ENCODE peak calls at places on chromosome 10, in ten cellular contexts. R, J, O, L, K, M, Q, T, U and V are unnamed samples.

GRCh38 chr10:12631787-12632562 is 282.6 kb downstream of the CAMK1D start:
- DNase-seq in R (no peak), J (no peak), O (no peak), L (no peak), K (no peak), M (no peak), Q (no peak), T (no peak), U (no peak), V (no peak)

GRCh38 chr10:122507661-122508060 is 46.3 kb downstream of the HTRA1 start:
- DNase-seq in R (no peak), J (no peak), O (no peak), L (no peak), K (no peak), M (no peak), Q (peak), T (no peak), U (no peak), V (peak)

GRCh38 chr10:5639066-5639465 is 27.3 kb downstream of the ASB13 start:
- DNase-seq in R (no peak), J (no peak), O (no peak), L (no peak), K (no peak), M (no peak), Q (no peak), T (no peak), U (no peak), V (no peak)

GRCh38 chr10:13880760-13881159 is 294.0 kb downstream of the PRPF18 start:
- DNase-seq in R (no peak), J (no peak), O (no peak), L (no peak), K (no peak), M (no peak), Q (no peak), T (no peak), U (no peak), V (no peak)

GRCh38 chr10:103584216-103585010 is 90.9 kb downstream of the NEURL1 start:
- DNase-seq in R (no peak), J (no peak), O (peak), L (no peak), K (no peak), M (no peak), Q (peak), T (no peak), U (peak), V (no peak)

GRCh38 chr10:124048371-124049290 is 44.8 kb downstream of the CHST15 start:
- DNase-seq in R (no peak), J (peak), O (no peak), L (no peak), K (no peak), M (no peak), Q (no peak), T (peak), U (no peak), V (peak)

GRCh38 chr10:105138287-105138854 is 497.3 kb downstream of the SORCS3 start:
- DNase-seq in R (no peak), J (no peak), O (peak), L (no peak), K (peak), M (no peak), Q (no peak), T (no peak), U (no peak), V (no peak)

GRCh38 chr10:69567920-69568319 is 5.3 kb downstream of the NEUROG3 start:
- DNase-seq in R (peak), J (peak), O (peak), L (peak), K (peak), M (no peak), Q (peak), T (peak), U (peak), V (peak)

GRCh38 chr10:73553316-73553715 is 37.8 kb downstream of the USP54 start:
- DNase-seq in R (no peak), J (no peak), O (no peak), L (no peak), K (peak), M (no peak), Q (no peak), T (no peak), U (no peak), V (no peak)

GRCh38 chr10:49694466-49694865 is 15.0 kb downstream of the C10orf53 start:
- DNase-seq in R (no peak), J (no peak), O (no peak), L (no peak), K (no peak), M (no peak), Q (no peak), T (no peak), U (no peak), V (no peak)

GRCh38 chr10:26675873-26676257 is 21.6 kb upstream of the PDSS1 start:
- DNase-seq in R (no peak), J (no peak), O (no peak), L (peak), K (no peak), M (no peak), Q (no peak), T (no peak), U (no peak), V (no peak)

GRCh38 chr10:9274206-9274755 is 1219.8 kb downstream of the GATA3 start:
- DNase-seq in R (no peak), J (no peak), O (no peak), L (no peak), K (no peak), M (no peak), Q (no peak), T (no peak), U (no peak), V (no peak)

GRCh38 chr10:59901481-59901880 is 4.9 kb downstream of the CCDC6 start:
- DNase-seq in R (no peak), J (no peak), O (no peak), L (no peak), K (no peak), M (no peak), Q (peak), T (peak), U (no peak), V (no peak)

GRCh38 chr10:30784896-30785605 is 155.5 kb upstream of the LYZL2 start:
- DNase-seq in R (peak), J (peak), O (peak), L (peak), K (peak), M (no peak), Q (peak), T (peak), U (peak), V (peak)

GRCh38 chr10:80927419-80928078 is 389.8 kb downstream of the SH2D4B start:
- DNase-seq in R (peak), J (no peak), O (no peak), L (no peak), K (no peak), M (no peak), Q (no peak), T (no peak), U (no peak), V (no peak)

GRCh38 chr10:48653944-48654698 is 30.6 kb upstream of the WDFY4 start:
- DNase-seq in R (no peak), J (no peak), O (no peak), L (no peak), K (no peak), M (no peak), Q (no peak), T (no peak), U (no peak), V (no peak)

GRCh38 chr10:14481752-14482151 is 151.0 kb upstream of the FRMD4A start:
- DNase-seq in R (no peak), J (peak), O (peak), L (no peak), K (no peak), M (no peak), Q (peak), T (peak), U (no peak), V (no peak)

GRCh38 chr10:52400564-52400963 is 86.5 kb downstream of the DKK1 start:
- DNase-seq in R (no peak), J (peak), O (no peak), L (no peak), K (no peak), M (no peak), Q (peak), T (peak), U (no peak), V (peak)

GRCh38 chr10:70296406-70296899 is 12.6 kb upstream of the NPFFR1 start:
- DNase-seq in R (no peak), J (peak), O (peak), L (no peak), K (peak), M (peak), Q (peak), T (peak), U (peak), V (peak)

GRCh38 chr10:51144161-51144781 is 70.0 kb downstream of the PRKG1 start:
- DNase-seq in R (no peak), J (no peak), O (no peak), L (no peak), K (no peak), M (no peak), Q (no peak), T (no peak), U (no peak), V (no peak)

GRCh38 chr10:60450291-60450690 is 60.6 kb upstream of the ANK3 start:
- DNase-seq in R (no peak), J (no peak), O (no peak), L (no peak), K (no peak), M (no peak), Q (peak), T (no peak), U (no peak), V (no peak)

GRCh38 chr10:29618341-29619171 is 16.2 kb downstream of the SVIL start:
- DNase-seq in R (no peak), J (no peak), O (no peak), L (peak), K (peak), M (no peak), Q (peak), T (peak), U (peak), V (peak)

GRCh38 chr10:3869036-3869435 is 84.0 kb upstream of the KLF6 start:
- DNase-seq in R (no peak), J (no peak), O (no peak), L (no peak), K (no peak), M (no peak), Q (no peak), T (no peak), U (no peak), V (no peak)

GRCh38 chr10:114336823-114337509 is 67.3 kb downstream of the AFAP1L2 start:
- DNase-seq in R (no peak), J (no peak), O (no peak), L (no peak), K (no peak), M (no peak), Q (no peak), T (no peak), U (no peak), V (no peak)

GRCh38 chr10:43199088-43199683 is 60.9 kb downstream of the CSGALNACT2 start:
- DNase-seq in R (no peak), J (no peak), O (no peak), L (no peak), K (no peak), M (no peak), Q (no peak), T (no peak), U (no peak), V (no peak)

GRCh38 chr10:86635402-86635801 is 18.9 kb upstream of the OPN4 start:
- DNase-seq in R (no peak), J (peak), O (no peak), L (no peak), K (no peak), M (no peak), Q (peak), T (peak), U (no peak), V (peak)

GRCh38 chr10:32744321-32744720 is 213.7 kb downstream of the ITGB1 start:
- DNase-seq in R (no peak), J (no peak), O (no peak), L (no peak), K (no peak), M (no peak), Q (no peak), T (no peak), U (no peak), V (no peak)

GRCh38 chr10:31479752-31480151 is 160.7 kb downstream of the ZEB1 start:
- DNase-seq in R (no peak), J (no peak), O (no peak), L (peak), K (no peak), M (no peak), Q (peak), T (no peak), U (no peak), V (no peak)

GRCh38 chr10:114631090-114631677 is 26.9 kb downstream of the ABLIM1 start:
- DNase-seq in R (no peak), J (no peak), O (no peak), L (no peak), K (no peak), M (no peak), Q (no peak), T (no peak), U (no peak), V (no peak)

GRCh38 chr10:32337343-32337742 is 9.6 kb downstream of the EPC1 start:
- DNase-seq in R (peak), J (no peak), O (no peak), L (no peak), K (no peak), M (no peak), Q (no peak), T (no peak), U (no peak), V (no peak)

GRCh38 chr10:70331486-70332268 is 47.9 kb upstream of the NPFFR1 start:
- DNase-seq in R (peak), J (peak), O (peak), L (peak), K (peak), M (peak), Q (peak), T (peak), U (peak), V (peak)

GRCh38 chr10:101308051-101308450 is 45.9 kb upstream of the BTRC start:
- DNase-seq in R (no peak), J (no peak), O (no peak), L (no peak), K (no peak), M (no peak), Q (no peak), T (no peak), U (no peak), V (no peak)

GRCh38 chr10:45425628-45426563 is 51.9 kb downstream of the ALOX5 start:
- DNase-seq in R (no peak), J (peak), O (no peak), L (no peak), K (no peak), M (peak), Q (peak), T (no peak), U (no peak), V (no peak)

GRCh38 chr10:112532053-112532658 is 85.1 kb downstream of the VTI1A start:
- DNase-seq in R (no peak), J (no peak), O (no peak), L (no peak), K (no peak), M (no peak), Q (no peak), T (peak), U (no peak), V (no peak)

GRCh38 chr10:132333386-132333785 is 1.4 kb downstream of the LRRC27 start:
- DNase-seq in R (no peak), J (no peak), O (no peak), L (no peak), K (no peak), M (no peak), Q (no peak), T (no peak), U (no peak), V (no peak)

GRCh38 chr10:14080795-14081194 is 249.9 kb downstream of the FRMD4A start:
- DNase-seq in R (no peak), J (no peak), O (no peak), L (no peak), K (no peak), M (no peak), Q (no peak), T (no peak), U (no peak), V (no peak)

GRCh38 chr10:61837748-61838055 is 63.8 kb upstream of the ARID5B start:
- DNase-seq in R (no peak), J (no peak), O (no peak), L (peak), K (no peak), M (no peak), Q (peak), T (peak), U (no peak), V (no peak)

GRCh38 chr10:31101123-31101522 is 69.5 kb upstream of the ZNF438 start:
- DNase-seq in R (no peak), J (peak), O (no peak), L (no peak), K (no peak), M (peak), Q (peak), T (peak), U (no peak), V (peak)

GRCh38 chr10:94178475-94179251 is 184.1 kb downstream of the NOC3L start:
- DNase-seq in R (no peak), J (no peak), O (no peak), L (no peak), K (no peak), M (no peak), Q (no peak), T (no peak), U (no peak), V (no peak)

GRCh38 chr10:94186722-94187121 is 176.0 kb downstream of the NOC3L start:
- DNase-seq in R (no peak), J (no peak), O (no peak), L (no peak), K (no peak), M (no peak), Q (no peak), T (no peak), U (no peak), V (no peak)

GRCh38 chr10:94180576-94180975 is 182.2 kb downstream of the NOC3L start:
- DNase-seq in R (no peak), J (no peak), O (no peak), L (no peak), K (no peak), M (no peak), Q (no peak), T (no peak), U (no peak), V (no peak)

DNA sequence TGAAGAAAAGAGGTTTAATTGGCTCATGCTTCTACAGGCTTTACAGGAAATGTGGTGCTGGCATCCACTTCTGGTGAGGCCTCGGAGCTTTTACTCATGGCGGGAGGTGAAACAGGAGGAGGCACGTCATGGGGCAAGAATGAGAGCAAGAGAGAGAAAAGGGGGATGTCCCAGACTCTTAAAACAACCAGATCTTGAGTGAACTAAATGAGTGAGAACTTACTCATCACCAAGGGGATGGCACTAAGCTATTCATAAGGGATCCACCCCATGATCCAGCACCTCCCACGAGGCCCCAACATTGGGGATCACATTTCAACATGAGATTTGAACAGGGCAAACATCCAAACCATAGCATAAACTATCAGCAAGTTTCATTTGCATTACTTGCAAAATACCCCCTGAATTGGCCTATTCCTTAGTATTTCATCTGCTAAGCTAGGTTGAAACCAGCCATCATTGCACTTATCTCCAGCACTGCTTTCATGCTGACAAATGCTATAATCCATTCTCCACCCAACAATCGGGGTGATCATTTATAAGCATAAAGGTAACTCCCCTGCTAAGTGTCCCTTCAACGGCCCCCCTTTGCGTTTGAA is 179.0 kb downstream of the NOC3L start:
- DNase-seq in R (no peak), J (peak), O (no peak), L (peak), K (no peak), M (no peak), Q (peak), T (peak), U (no peak), V (peak)
- H3K4me3 ChIP-seq in R (no peak), J (no peak), O (no peak), L (no peak), K (no peak), M (no peak), Q (no peak), T (no peak), U (no peak), V (no peak)

DNA sequence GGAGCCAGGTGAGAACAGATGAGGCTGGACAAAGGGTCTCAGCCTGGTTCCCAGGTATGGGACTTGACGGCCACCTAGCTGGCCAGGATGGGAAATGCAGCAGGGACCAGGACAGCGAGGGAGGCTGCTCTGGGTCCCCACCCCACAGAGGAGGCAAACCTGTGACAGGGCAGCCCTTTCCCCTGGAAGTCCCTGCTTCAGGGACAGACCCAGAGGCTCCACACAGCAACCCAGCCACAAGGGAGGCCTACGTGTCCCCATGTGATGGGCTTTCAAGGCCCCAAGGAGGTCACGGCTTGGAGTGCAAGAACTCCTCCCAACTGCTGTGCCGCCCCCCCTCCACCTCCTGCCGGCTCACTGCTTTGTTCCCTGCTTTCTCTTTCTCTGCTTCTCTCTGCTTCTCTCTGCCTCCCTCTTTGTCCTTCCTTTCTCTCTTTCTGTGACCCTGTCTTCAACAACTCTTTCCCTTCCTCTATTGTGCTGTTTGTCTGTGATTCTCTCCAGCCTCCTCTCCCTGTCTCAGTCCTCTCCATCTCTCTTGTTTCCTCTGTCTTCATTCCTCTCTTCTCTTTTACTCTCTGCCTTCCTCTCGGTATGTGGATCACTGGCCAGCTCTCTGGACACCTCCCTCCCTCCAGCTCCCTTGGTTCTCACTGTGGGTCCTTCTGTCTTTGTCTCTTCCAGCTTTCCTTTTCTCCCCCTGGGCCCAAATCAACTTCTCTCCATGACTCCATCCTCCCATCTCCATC is 9.6 kb upstream of the EIF5AL1 start:
- DNase-seq in R (peak), J (no peak), O (peak), L (no peak), K (no peak), M (no peak), Q (no peak), T (no peak), U (peak), V (peak)
- TF ChIP-seq CTCF in R (peak), J (peak), O (peak), L (peak), K (peak), M (peak), Q (no peak), T (peak), U (peak), V (peak)

GRCh38 chr10:93198401-93199175 is 124.9 kb downstream of the CYP26A1 start:
- DNase-seq in R (peak), J (no peak), O (peak), L (peak), K (no peak), M (no peak), Q (peak), T (peak), U (no peak), V (peak)
- H3K4me3 ChIP-seq in R (no peak), J (peak), O (peak), L (no peak), K (peak), M (no peak), Q (peak), T (peak), U (peak), V (peak)

DNA sequence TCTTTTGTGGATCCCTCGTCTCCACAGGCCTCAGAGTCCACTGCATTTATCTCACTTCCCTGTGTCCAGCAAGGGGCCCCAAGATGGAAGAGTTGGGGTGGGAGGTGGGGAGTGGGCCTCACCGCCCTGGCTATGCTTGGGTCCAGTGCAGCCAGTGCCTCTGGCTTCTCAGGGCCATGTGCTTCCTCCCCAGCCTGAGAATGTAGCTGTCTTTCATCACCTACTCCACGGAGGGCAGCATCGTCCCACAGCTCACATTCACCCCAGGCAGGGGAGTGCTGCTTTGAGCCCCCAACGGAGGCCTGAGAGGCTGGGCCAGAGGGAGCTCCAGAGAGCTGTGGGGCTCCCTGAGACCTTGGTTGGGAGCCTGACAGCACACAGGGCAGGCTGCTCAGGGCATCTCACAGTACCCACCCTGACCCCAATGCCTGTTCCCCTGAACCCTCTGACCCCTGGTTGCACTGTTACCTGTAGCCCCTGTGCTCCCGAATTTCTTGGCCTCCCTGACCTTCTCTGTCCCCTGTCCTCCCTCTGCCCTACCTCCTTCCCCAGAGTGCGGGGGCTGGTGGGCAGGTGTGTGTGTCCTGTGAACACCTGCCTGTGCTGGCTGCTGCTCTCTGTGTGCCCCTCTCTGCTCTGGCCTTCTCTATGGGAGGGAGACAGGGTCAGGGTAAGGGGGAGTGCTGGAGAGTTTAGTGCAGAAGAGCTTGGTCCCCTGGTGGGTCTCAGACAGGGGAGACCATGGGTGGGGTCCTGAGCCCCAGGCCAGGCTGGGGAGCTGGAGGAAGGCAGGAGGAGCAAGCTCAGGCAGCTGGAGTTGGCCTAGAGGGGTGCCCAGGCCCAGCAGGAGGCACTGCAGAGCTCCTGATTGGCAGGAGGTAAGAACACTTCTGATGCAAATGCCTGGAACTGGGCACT is 19.6 kb upstream of the ZNF488 start:
- DNase-seq in R (peak), J (no peak), O (no peak), L (no peak), K (no peak), M (no peak), Q (no peak), T (peak), U (no peak), V (no peak)
- TF ChIP-seq CTCF in R (peak), J (peak), O (no peak), L (peak), K (no peak), M (peak), Q (no peak), T (no peak), U (no peak), V (no peak)